ENCODE peak calls at places on chromosomes 11 and 22, in eight cellular contexts. Y, H, O, G, S, N, F and X are unnamed samples.

GRCh38 chr11:46984987-46985386 is 48.4 kb downstream of the CSTPP1 start:
- DNase-seq in Y (no peak), H (no peak), O (no peak), G (no peak), S (no peak), N (no peak), F (no peak), X (no peak)

GRCh38 chr11:111001091-111001430 is 244.5 kb upstream of the POU2AF2 start:
- DNase-seq in Y (no peak), H (no peak), O (no peak), G (no peak), S (no peak), N (no peak), F (no peak), X (no peak)

GRCh38 chr11:122697636-122698167 is 42.2 kb downstream of the UBASH3B start:
- DNase-seq in Y (no peak), H (no peak), O (no peak), G (peak), S (no peak), N (no peak), F (no peak), X (peak)

GRCh38 chr11:70721006-70721405 is 322.7 kb downstream of the CTTN start:
- DNase-seq in Y (no peak), H (no peak), O (no peak), G (no peak), S (no peak), N (no peak), F (no peak), X (no peak)

GRCh38 chr22:24703101-24703500 is 71.4 kb downstream of the PIWIL3 start:
- DNase-seq in Y (peak), H (no peak), O (no peak), G (no peak), S (no peak), N (no peak), F (no peak), X (no peak)

GRCh38 chr11:26228778-26229177 is 103.2 kb upstream of the ANO3 start:
- DNase-seq in Y (no peak), H (no peak), O (no peak), G (no peak), S (no peak), N (no peak), F (no peak), X (no peak)

GRCh38 chr11:80414766-80415165 is 973.9 kb upstream of the TENM4 start:
- DNase-seq in Y (no peak), H (no peak), O (no peak), G (no peak), S (no peak), N (no peak), F (no peak), X (no peak)

GRCh38 chr11:14669958-14670357 is 26.4 kb downstream of the PDE3B start:
- DNase-seq in Y (no peak), H (no peak), O (no peak), G (no peak), S (no peak), N (no peak), F (no peak), X (no peak)

GRCh38 chr11:57515332-57516060 is at the start of gene SLC43A1:
- DNase-seq in Y (peak), H (no peak), O (no peak), G (peak), S (peak), N (no peak), F (no peak), X (peak)

GRCh38 chr22:36386351-36386899 is 1.3 kb downstream of the MYH9 start:
- DNase-seq in Y (no peak), H (no peak), O (no peak), G (peak), S (peak), N (no peak), F (no peak), X (peak)

GRCh38 chr22:40210814-40211213 is 33.1 kb downstream of the TNRC6B start:
- DNase-seq in Y (no peak), H (no peak), O (no peak), G (no peak), S (peak), N (no peak), F (no peak), X (peak)

GRCh38 chr22:30413745-30414524 is 11.6 kb upstream of the MTFP1 start:
- DNase-seq in Y (no peak), H (no peak), O (no peak), G (peak), S (no peak), N (peak), F (no peak), X (no peak)

GRCh38 chr11:130449246-130449990 is 973 bp downstream of the ADAMTS15 start:
- DNase-seq in Y (peak), H (no peak), O (no peak), G (no peak), S (no peak), N (no peak), F (no peak), X (peak)

GRCh38 chr11:121741954-121742361 is 289.2 kb upstream of the SORL1-AS1 start:
- DNase-seq in Y (peak), H (no peak), O (no peak), G (no peak), S (no peak), N (peak), F (no peak), X (no peak)

GRCh38 chr11:63614136-63614664 is at the start of gene PLAAT3:
- DNase-seq in Y (peak), H (no peak), O (peak), G (peak), S (peak), N (peak), F (peak), X (peak)

GRCh38 chr11:64379817-64380709 is 21.1 kb downstream of the RPS6KA4 start:
- DNase-seq in Y (no peak), H (no peak), O (no peak), G (no peak), S (no peak), N (no peak), F (no peak), X (no peak)

GRCh38 chr11:44595964-44596381 is 30.5 kb downstream of the CD82 start:
- DNase-seq in Y (no peak), H (no peak), O (no peak), G (no peak), S (no peak), N (peak), F (no peak), X (no peak)

GRCh38 chr22:26489447-26490036 is 5.9 kb downstream of the SRRD start:
- DNase-seq in Y (no peak), H (no peak), O (no peak), G (no peak), S (no peak), N (no peak), F (no peak), X (no peak)

GRCh38 chr22:29343313-29343805 is 27.9 kb upstream of the RASL10A start:
- DNase-seq in Y (peak), H (peak), O (no peak), G (no peak), S (no peak), N (peak), F (no peak), X (no peak)

GRCh38 chr11:114209343-114209742 is 86.9 kb upstream of the NNMT start:
- DNase-seq in Y (no peak), H (no peak), O (no peak), G (no peak), S (no peak), N (no peak), F (peak), X (no peak)

GRCh38 chr11:96105197-96105895 is 181.4 kb upstream of the MTMR2 start:
- DNase-seq in Y (no peak), H (no peak), O (no peak), G (no peak), S (no peak), N (no peak), F (no peak), X (no peak)

GRCh38 chr11:22624742-22625447 is 728 bp downstream of the FANCF start:
- DNase-seq in Y (peak), H (no peak), O (no peak), G (peak), S (no peak), N (peak), F (no peak), X (peak)

GRCh38 chr11:36672815-36673450 is 74.9 kb upstream of the RAG2 start:
- DNase-seq in Y (peak), H (peak), O (no peak), G (no peak), S (peak), N (peak), F (no peak), X (peak)